ENCODE peak calls at places on chromosomes 2 and 18, in seven cellular contexts. J is effector memory CD8-positive, alpha-beta T cell; X is PC-3; Q is naive thymus-derived CD8-positive, alpha-beta T cell; G is right lobe of liver; E is heart right ventricle; L is right cardiac atrium. K is an unnamed sample.

GRCh38 chr2:127879899-127880298 is 5.9 kb downstream of the AMMECR1L start:
- ATAC-seq in L (no peak), X (no peak), Q (no peak), E (no peak), J (no peak), G (no peak), K (no peak)

GRCh38 chr2:80304522-80304878 is at the start of gene LRRTM1:
- ATAC-seq in X (no peak), E (no peak), L (peak), J (no peak), G (no peak), Q (no peak), K (peak)

GRCh38 chr2:64214281-64215115 is 70.3 kb upstream of the PELI1 start:
- ATAC-seq in L (peak), G (peak), E (peak), X (peak), Q (peak), J (peak), K (peak)

GRCh38 chr2:85248741-85249524 is 78.9 kb downstream of the TGOLN2 start:
- ATAC-seq in L (peak), J (no peak), E (peak), X (peak), Q (no peak), G (peak), K (no peak)

GRCh38 chr18:12861637-12862036 is 22.4 kb downstream of the PTPN2 start:
- ATAC-seq in Q (no peak), X (no peak), L (no peak), G (no peak), J (no peak), E (no peak), K (no peak)

GRCh38 chr2:8570637-8571036 is 111.2 kb upstream of the ID2 start:
- ATAC-seq in G (no peak), J (no peak), Q (no peak), L (no peak), X (no peak), E (no peak), K (no peak)

GRCh38 chr2:163252199-163252598 is 413.6 kb upstream of the KCNH7 start:
- ATAC-seq in L (no peak), G (no peak), E (no peak), X (no peak), Q (no peak), J (no peak), K (no peak)

GRCh38 chr18:76518543-76519155 is 23.6 kb upstream of the ZNF516 start:
- ATAC-seq in E (peak), L (peak), X (no peak), G (peak), J (no peak), Q (peak), K (peak)

GRCh38 chr18:10877974-10878373 is 271.4 kb downstream of the PIEZO2 start:
- ATAC-seq in Q (no peak), E (no peak), J (no peak), L (no peak), G (no peak), X (no peak), K (no peak)